ENCODE peak calls at places on chromosomes 4 and X, in five cellular contexts. O, V, P, M and B are unnamed samples.

GRCh38 chr4:87758278-87758677 is 41.1 kb upstream of the IBSP start:
- DNase-seq in O (no peak), V (no peak), P (no peak), M (no peak), B (no peak)

GRCh38 chr4:48748949-48749596 is 31.0 kb downstream of the FRYL start:
- DNase-seq in O (no peak), V (no peak), P (no peak), M (no peak), B (no peak)

GRCh38 chrX:38215141-38215540 is 5.5 kb downstream of the SRPX start:
- DNase-seq in O (no peak), V (no peak), P (no peak), M (no peak), B (peak; percentile 13)

GRCh38 chr4:185782523-185782922 is 29.5 kb downstream of the SORBS2 start:
- DNase-seq in O (no peak), V (no peak), P (no peak), M (no peak), B (no peak)

GRCh38 chr4:20444599-20445337 is 193.1 kb downstream of the SLIT2 start:
- DNase-seq in O (no peak), V (no peak), P (no peak), M (no peak), B (no peak)

GRCh38 chr4:98522603-98523395 is 135.6 kb downstream of the TSPAN5 start:
- DNase-seq in O (no peak), V (no peak), P (no peak), M (no peak), B (no peak)

GRCh38 chr4:103443324-103443723 is 245.2 kb upstream of the CENPE start:
- DNase-seq in O (no peak), V (no peak), P (no peak), M (no peak), B (peak; percentile 47)

GRCh38 chr4:150308824-150309472 is 230.7 kb downstream of the DCLK2 start:
- DNase-seq in O (no peak), V (no peak), P (no peak), M (no peak), B (no peak)

GRCh38 chr4:183376381-183376780 is 54.2 kb upstream of the CLDN24 start:
- DNase-seq in O (no peak), V (no peak), P (no peak), M (no peak), B (no peak)

GRCh38 chrX:97498093-97498492 is 614.4 kb downstream of the RPA4 start:
- DNase-seq in O (no peak), V (no peak), P (no peak), M (no peak), B (no peak)

GRCh38 chr4:48472794-48473193 is 10.3 kb upstream of the SLC10A4 start:
- DNase-seq in O (no peak), V (no peak), P (no peak), M (no peak), B (no peak)

GRCh38 chr4:76354517-76355473 is 48.3 kb downstream of the STBD1 start:
- DNase-seq in O (no peak), V (no peak), P (peak; percentile 47), M (no peak), B (no peak)

GRCh38 chrX:153703036-153703370 is 15.3 kb downstream of the SLC6A8 start:
- DNase-seq in O (no peak), V (no peak), P (no peak), M (no peak), B (peak; percentile 24)

GRCh38 chr4:129515356-129515755 is 419.4 kb downstream of the C4orf33 start:
- DNase-seq in O (no peak), V (no peak), P (no peak), M (no peak), B (no peak)

GRCh38 chrX:47927212-47927611 is 76.6 kb downstream of the ZNF182 start:
- DNase-seq in O (no peak), V (no peak), P (no peak), M (no peak), B (no peak)

GRCh38 chr4:5004496-5004895 is 14.8 kb downstream of the CYTL1 start:
- DNase-seq in O (no peak), V (no peak), P (no peak), M (no peak), B (no peak)

GRCh38 chrX:106035064-106035463 is 3.5 kb downstream of the SERPINA7 start:
- DNase-seq in O (no peak), V (no peak), P (no peak), M (no peak), B (no peak)

GRCh38 chr4:16750882-16751642 is 147.4 kb downstream of the LDB2 start:
- DNase-seq in O (no peak), V (no peak), P (no peak), M (no peak), B (no peak)

GRCh38 chrX:10288400-10288799 is 131.6 kb downstream of the CLCN4 start:
- DNase-seq in O (no peak), V (no peak), P (no peak), M (no peak), B (no peak)

GRCh38 chrX:102067966-102068723 is 57.3 kb upstream of the TCEAL2 start:
- DNase-seq in O (no peak), V (no peak), P (no peak), M (no peak), B (peak; percentile 9)

GRCh38 chr4:103998752-103999151 is 279.0 kb upstream of the TACR3 start:
- DNase-seq in O (no peak), V (no peak), P (no peak), M (no peak), B (no peak)

GRCh38 chrX:45851434-45851991 is 650.8 kb upstream of the DIPK2B start:
- DNase-seq in O (peak; percentile 11), V (peak; percentile 63), P (peak; percentile 61), M (peak; percentile 8), B (peak; percentile 20)

GRCh38 chr4:76800902-76801301 is 97.0 kb downstream of the SOWAHB start:
- DNase-seq in O (no peak), V (no peak), P (no peak), M (no peak), B (no peak)

GRCh38 chr4:3283916-3284315 is 8.9 kb upstream of the RGS12 start:
- DNase-seq in O (no peak), V (no peak), P (no peak), M (no peak), B (no peak)

GRCh38 chr4:137602401-137602800 is 70.1 kb upstream of the PCDH18 start:
- DNase-seq in O (no peak), V (no peak), P (no peak), M (no peak), B (no peak)

GRCh38 chr4:147860960-147861359 is 129.1 kb downstream of the ARHGAP10 start:
- DNase-seq in O (no peak), V (no peak), P (no peak), M (no peak), B (no peak)

GRCh38 chr4:26992657-26993361 is 132.2 kb downstream of the STIM2 start:
- DNase-seq in O (no peak), V (no peak), P (no peak), M (no peak), B (peak; percentile 50)

GRCh38 chrX:20973038-20973437 is 401.2 kb upstream of the CNKSR2 start:
- DNase-seq in O (no peak), V (no peak), P (no peak), M (no peak), B (no peak)

GRCh38 chr4:106875340-106875739 is 160.8 kb downstream of the DKK2 start:
- DNase-seq in O (no peak), V (no peak), P (no peak), M (no peak), B (no peak)

GRCh38 chr4:129264008-129264657 is 168.2 kb downstream of the C4orf33 start:
- DNase-seq in O (no peak), V (no peak), P (no peak), M (no peak), B (no peak)

GRCh38 chr4:102734591-102735385 is 26.0 kb downstream of the MANBA start:
- DNase-seq in O (no peak), V (no peak), P (no peak), M (no peak), B (peak; percentile 42)

GRCh38 chrX:100695302-100695701 is 36.6 kb downstream of the SYTL4 start:
- DNase-seq in O (no peak), V (no peak), P (no peak), M (no peak), B (no peak)

GRCh38 chr4:142534994-142535393 is 311.1 kb downstream of the INPP4B start:
- DNase-seq in O (no peak), V (no peak), P (no peak), M (no peak), B (no peak)

GRCh38 chrX:30607155-30607554 is 29.6 kb upstream of the TASL start:
- DNase-seq in O (no peak), V (no peak), P (no peak), M (no peak), B (no peak)

GRCh38 chr4:72325215-72325614 is 243.8 kb downstream of the ADAMTS3 start:
- DNase-seq in O (no peak), V (no peak), P (no peak), M (no peak), B (no peak)

GRCh38 chr4:112938461-112939058 is 110.9 kb upstream of the ANK2 start:
- DNase-seq in O (no peak), V (no peak), P (no peak), M (no peak), B (peak; percentile 31)

GRCh38 chr4:128600410-128600809 is 209.1 kb upstream of the JADE1 start:
- DNase-seq in O (no peak), V (no peak), P (no peak), M (peak; percentile 24), B (no peak)

GRCh38 chrX:154308108-154308946 is 12.7 kb downstream of the TKTL1 start:
- DNase-seq in O (peak; percentile 36), V (peak; percentile 61), P (peak; percentile 84), M (no peak), B (peak; percentile 25)